ENCODE peak calls at places on chromosomes 2 and 18, in seven cellular contexts. Z, A, K, Y, C, Q and N are unnamed samples.

GRCh38 chr2:9525266-9525665 is 30.4 kb downstream of the ADAM17 start:
- DNase-seq in Z (no peak), A (no peak), K (no peak), Y (no peak), C (no peak), Q (no peak), N (no peak)

GRCh38 chr2:59301466-59302402 is 1060.6 kb upstream of the FANCL start:
- DNase-seq in Z (no peak), A (no peak), K (peak; percentile 75), Y (peak; percentile 55), C (peak; percentile 44), Q (peak; percentile 71), N (no peak)

GRCh38 chr2:219385958-219386520 is 1.7 kb downstream of the DNPEP start:
- DNase-seq in Z (no peak), A (no peak), K (no peak), Y (no peak), C (no peak), Q (no peak), N (no peak)

GRCh38 chr2:174023591-174024523 is 58.7 kb upstream of the SP3 start:
- DNase-seq in Z (peak; percentile 71), A (no peak), K (peak; percentile 96), Y (peak; percentile 36), C (no peak), Q (no peak), N (peak; percentile 64)

GRCh38 chr2:43759195-43759594 is 14.6 kb upstream of the DYNC2LI1 start:
- DNase-seq in Z (no peak), A (no peak), K (peak; percentile 40), Y (no peak), C (peak; percentile 50), Q (no peak), N (no peak)

GRCh38 chr2:158115202-158115783 is 13.6 kb downstream of the UPP2 start:
- DNase-seq in Z (no peak), A (no peak), K (no peak), Y (no peak), C (no peak), Q (no peak), N (no peak)

GRCh38 chr2:150013011-150013410 is 425.4 kb upstream of the MMADHC start:
- DNase-seq in Z (no peak), A (no peak), K (peak; percentile 46), Y (no peak), C (no peak), Q (no peak), N (no peak)

GRCh38 chr2:58035352-58035751 is 11.3 kb upstream of the VRK2 start:
- DNase-seq in Z (no peak), A (no peak), K (no peak), Y (no peak), C (no peak), Q (no peak), N (no peak)

GRCh38 chr2:241989074-241989473 is 119.5 kb downstream of the RTP5 start:
- DNase-seq in Z (no peak), A (no peak), K (no peak), Y (no peak), C (no peak), Q (no peak), N (peak; percentile 18)

GRCh38 chr2:189466656-189467055 is 25.4 kb downstream of the WDR75 start:
- DNase-seq in Z (no peak), A (no peak), K (peak; percentile 74), Y (peak; percentile 6), C (no peak), Q (peak; percentile 19), N (no peak)

GRCh38 chr2:200814276-200814815 is 2.6 kb downstream of the BZW1 start:
- DNase-seq in Z (no peak), A (no peak), K (no peak), Y (no peak), C (no peak), Q (no peak), N (no peak)

GRCh38 chr2:241378816-241379215 is 22.7 kb downstream of the FARP2 start:
- DNase-seq in Z (no peak), A (no peak), K (no peak), Y (no peak), C (no peak), Q (no peak), N (no peak)

GRCh38 chr18:28003451-28003850 is 173.5 kb downstream of the CDH2 start:
- DNase-seq in Z (no peak), A (no peak), K (peak; percentile 68), Y (no peak), C (no peak), Q (no peak), N (no peak)

GRCh38 chr2:129347486-129348217 is 631.8 kb upstream of the RAB6C start:
- DNase-seq in Z (no peak), A (no peak), K (no peak), Y (peak; percentile 42), C (no peak), Q (no peak), N (no peak)

GRCh38 chr2:6769346-6769745 is 96.4 kb downstream of the CMPK2 start:
- DNase-seq in Z (no peak), A (no peak), K (no peak), Y (no peak), C (no peak), Q (no peak), N (no peak)

GRCh38 chr2:145800201-145801091 is 1280.5 kb upstream of the ZEB2 start:
- DNase-seq in Z (no peak), A (no peak), K (peak; percentile 24), Y (no peak), C (no peak), Q (no peak), N (no peak)

GRCh38 chr2:101197215-101197745 is 46.1 kb upstream of the TBC1D8 start:
- DNase-seq in Z (no peak), A (no peak), K (no peak), Y (no peak), C (no peak), Q (no peak), N (no peak)

GRCh38 chr2:106113362-106113971 is 80.6 kb downstream of the UXS1 start:
- DNase-seq in Z (peak; percentile 48), A (no peak), K (no peak), Y (no peak), C (no peak), Q (no peak), N (no peak)

GRCh38 chr18:614980-615607 is 18.3 kb downstream of the CLUL1 start:
- DNase-seq in Z (no peak), A (no peak), K (no peak), Y (no peak), C (no peak), Q (no peak), N (no peak)

GRCh38 chr2:217943379-217944321 is 59.1 kb downstream of the TNS1 start:
- DNase-seq in Z (peak; percentile 90), A (no peak), K (peak; percentile 69), Y (peak; percentile 68), C (no peak), Q (peak; percentile 83), N (no peak)

GRCh38 chr18:10926565-10927194 is 222.7 kb downstream of the PIEZO2 start:
- DNase-seq in Z (no peak), A (no peak), K (peak; percentile 70), Y (no peak), C (peak; percentile 43), Q (no peak), N (no peak)

GRCh38 chr18:47120428-47120827 is 29.9 kb downstream of the HDHD2 start:
- DNase-seq in Z (no peak), A (no peak), K (no peak), Y (no peak), C (no peak), Q (no peak), N (no peak)

GRCh38 chr2:223032187-223033142 is 19.5 kb upstream of the KCNE4 start:
- DNase-seq in Z (no peak), A (no peak), K (no peak), Y (no peak), C (no peak), Q (no peak), N (no peak)

GRCh38 chr2:181304011-181304844 is 153.0 kb upstream of the ITGA4 start:
- DNase-seq in Z (no peak), A (no peak), K (no peak), Y (no peak), C (no peak), Q (no peak), N (no peak)

GRCh38 chr2:19670303-19670702 is 231.5 kb downstream of the TTC32 start:
- DNase-seq in Z (no peak), A (no peak), K (no peak), Y (no peak), C (no peak), Q (peak; percentile 47), N (no peak)

GRCh38 chr18:77082316-77082715 is 50.3 kb downstream of the MBP start:
- DNase-seq in Z (no peak), A (no peak), K (no peak), Y (no peak), C (no peak), Q (no peak), N (no peak)

GRCh38 chr2:905833-906140 is 44.9 kb upstream of the SNTG2 start:
- DNase-seq in Z (no peak), A (no peak), K (no peak), Y (no peak), C (no peak), Q (no peak), N (no peak)

GRCh38 chr2:155662224-155662623 is 670.3 kb downstream of the NR4A2 start:
- DNase-seq in Z (no peak), A (no peak), K (no peak), Y (no peak), C (no peak), Q (no peak), N (no peak)

GRCh38 chr2:231246171-231246842 is 47.9 kb downstream of the ARMC9 start:
- DNase-seq in Z (no peak), A (no peak), K (no peak), Y (no peak), C (no peak), Q (no peak), N (no peak)

GRCh38 chr18:9643549-9643948 is 29.2 kb upstream of the PPP4R1 start:
- DNase-seq in Z (no peak), A (no peak), K (peak; percentile 98), Y (no peak), C (peak; percentile 87), Q (peak; percentile 30), N (no peak)

GRCh38 chr2:62565309-62565908 is 59.4 kb upstream of the TMEM17 start:
- DNase-seq in Z (no peak), A (no peak), K (no peak), Y (no peak), C (no peak), Q (no peak), N (no peak)